ENCODE peak calls at places on chromosomes 5 and 9, in seven cellular contexts. P, R, G, K, Q, S and O are unnamed samples.

GRCh38 chr5:173640166-173640804 is 23.8 kb upstream of the BOD1 start:
- DNase-seq in Q (no peak), P (no peak), R (no peak), K (no peak), S (no peak), G (no peak), O (no peak)

GRCh38 chr5:420632-421286 is 22.2 kb upstream of the EXOC3 start:
- DNase-seq in P (no peak), Q (no peak), R (no peak), G (no peak), S (no peak), K (no peak), O (no peak)

GRCh38 chr5:167524941-167525485 is 766.4 kb upstream of the WWC1 start:
- DNase-seq in R (peak; percentile 21), S (no peak), K (no peak), Q (no peak), P (no peak), G (no peak), O (no peak)

GRCh38 chr9:70601000-70601929 is 186.8 kb upstream of the KLF9 start:
- DNase-seq in R (peak; percentile 88), Q (no peak), K (peak; percentile 94), S (peak; percentile 88), P (peak; percentile 100), G (peak; percentile 74), O (peak; percentile 100)

GRCh38 chr5:159199780-159200179 is 9.6 kb downstream of the RNF145 start:
- DNase-seq in K (no peak), R (no peak), G (no peak), Q (no peak), S (no peak), P (no peak), O (no peak)

GRCh38 chr5:1203968-1204692 is 2.7 kb downstream of the SLC6A19 start:
- DNase-seq in Q (no peak), K (no peak), G (no peak), P (no peak), R (no peak), S (no peak), O (no peak)

GRCh38 chr9:129140397-129141065 is 29.3 kb downstream of the PTPA start:
- DNase-seq in G (no peak), S (peak; percentile 53), K (peak; percentile 64), P (peak; percentile 57), R (peak; percentile 77), Q (peak; percentile 43), O (peak; percentile 37)

GRCh38 chr9:114504341-114505186 is 709 bp downstream of the WHRN start:
- DNase-seq in Q (peak; percentile 37), G (no peak), S (peak; percentile 77), R (peak; percentile 34), P (peak; percentile 23), K (peak; percentile 46), O (peak; percentile 49)

GRCh38 chr9:86286278-86286677 is 3.9 kb upstream of the ISCA1 start:
- DNase-seq in S (no peak), P (no peak), G (no peak), Q (no peak), R (no peak), K (no peak), O (no peak)

GRCh38 chr9:130370226-130370625 is 74.5 kb upstream of the ASS1 start:
- DNase-seq in K (no peak), Q (no peak), R (no peak), S (no peak), P (no peak), G (no peak), O (no peak)

GRCh38 chr9:91354846-91355245 is 6.9 kb downstream of the AUH start:
- DNase-seq in K (no peak), S (no peak), G (no peak), Q (no peak), P (no peak), R (no peak), O (no peak)

GRCh38 chr9:86945868-86946711 is 1.2 kb downstream of the GAS1 start:
- DNase-seq in P (peak; percentile 72), S (peak; percentile 67), Q (peak; percentile 71), R (peak; percentile 84), K (peak; percentile 31), G (peak; percentile 3), O (peak; percentile 62)

GRCh38 chr9:136437839-136438547 is 1.7 kb downstream of the INPP5E start:
- DNase-seq in G (no peak), R (peak; percentile 29), K (no peak), P (peak; percentile 45), S (no peak), Q (no peak), O (peak; percentile 30)

GRCh38 chr9:126275386-126276001 is 51.1 kb upstream of the MVB12B start:
- DNase-seq in K (no peak), Q (no peak), R (no peak), P (peak; percentile 48), G (no peak), S (no peak), O (peak; percentile 57)

GRCh38 chr9:121758693-121759092 is 107.3 kb downstream of the DAB2IP start:
- DNase-seq in K (no peak), Q (no peak), S (no peak), P (no peak), R (no peak), G (no peak), O (no peak)

GRCh38 chr9:110890416-110890815 is 147.9 kb downstream of the LPAR1 start:
- DNase-seq in P (peak; percentile 40), G (no peak), Q (no peak), K (no peak), R (no peak), S (no peak), O (no peak)

GRCh38 chr5:127950707-127951356 is 132.7 kb upstream of the SLC12A2 start:
- DNase-seq in R (no peak), Q (no peak), K (no peak), P (peak; percentile 79), S (no peak), G (no peak), O (no peak)

GRCh38 chr5:37954561-37954960 is 114.7 kb upstream of the GDNF start:
- DNase-seq in S (no peak), K (no peak), Q (no peak), G (no peak), R (peak; percentile 36), P (no peak), O (no peak)

GRCh38 chr9:71830929-71831328 is 62.6 kb upstream of the CEMIP2 start:
- DNase-seq in K (no peak), G (no peak), P (no peak), R (no peak), Q (no peak), S (no peak), O (peak; percentile 2)

GRCh38 chr5:103446813-103447212 is 115.8 kb downstream of the NUDT12 start:
- DNase-seq in Q (no peak), P (no peak), S (no peak), K (no peak), R (no peak), G (no peak), O (no peak)

GRCh38 chr9:91162784-91163440 is 198.8 kb downstream of the AUH start:
- DNase-seq in K (no peak), S (peak; percentile 36), G (no peak), P (no peak), R (peak; percentile 22), Q (peak; percentile 29), O (peak; percentile 20)

GRCh38 chr5:95543017-95543705 is 11.6 kb downstream of the SKIC3 start:
- DNase-seq in S (no peak), P (peak; percentile 34), G (no peak), R (no peak), K (no peak), Q (no peak), O (no peak)

GRCh38 chr9:132798817-132799790 is 79.0 kb downstream of the AK8 start:
- DNase-seq in S (peak; percentile 75), R (no peak), Q (no peak), G (no peak), K (peak; percentile 74), P (no peak), O (no peak)

GRCh38 chr5:152372875-152373274 is 32.2 kb downstream of the NMUR2 start:
- DNase-seq in Q (no peak), S (no peak), R (no peak), G (no peak), P (no peak), K (no peak), O (no peak)

GRCh38 chr5:122327110-122327509 is 15.1 kb downstream of the SNCAIP start:
- DNase-seq in P (no peak), S (no peak), Q (no peak), R (no peak), G (no peak), K (peak; percentile 43), O (no peak)

GRCh38 chr5:107478068-107478641 is 192.6 kb downstream of the EFNA5 start:
- DNase-seq in Q (no peak), P (no peak), K (no peak), R (peak; percentile 73), S (no peak), G (no peak), O (no peak)

GRCh38 chr9:77876091-77876490 is 155.5 kb downstream of the GNAQ start:
- DNase-seq in P (peak; percentile 79), Q (no peak), S (no peak), R (no peak), G (no peak), K (no peak), O (peak; percentile 44)

GRCh38 chr9:127446720-127447415 is 4.3 kb downstream of the RPL12 start:
- DNase-seq in K (no peak), G (no peak), R (no peak), Q (no peak), S (no peak), P (no peak), O (no peak)

GRCh38 chr5:95861221-95861857 is 38.8 kb upstream of the GLRX start:
- DNase-seq in Q (no peak), P (peak; percentile 99), R (peak; percentile 98), K (peak; percentile 10), G (no peak), S (peak; percentile 56), O (peak; percentile 97)

GRCh38 chr9:109742759-109743388 is 37.1 kb upstream of the PALM2AKAP2 start:
- DNase-seq in K (no peak), P (peak; percentile 31), G (no peak), S (no peak), R (no peak), Q (no peak), O (peak; percentile 70)

GRCh38 chr5:77101298-77101697 is 14.2 kb upstream of the ZBED3 start:
- DNase-seq in K (no peak), S (no peak), Q (no peak), R (peak; percentile 80), P (peak; percentile 48), G (no peak), O (peak; percentile 70)

GRCh38 chr5:131373265-131373664 is 109.4 kb downstream of the CDC42SE2 start:
- DNase-seq in P (no peak), Q (no peak), S (no peak), G (no peak), R (no peak), K (no peak), O (no peak)

GRCh38 chr5:59133801-59134261 is 551.0 kb downstream of the RAB3C start:
- DNase-seq in K (no peak), S (no peak), P (peak; percentile 80), Q (no peak), R (no peak), G (no peak), O (peak; percentile 61)

GRCh38 chr5:76960004-76960625 is 7.3 kb downstream of the CRHBP start:
- DNase-seq in K (no peak), G (no peak), Q (no peak), S (no peak), R (no peak), P (peak; percentile 9), O (peak; percentile 66)

GRCh38 chr9:16268037-16269010 is 602.1 kb downstream of the BNC2 start:
- DNase-seq in S (no peak), G (no peak), Q (no peak), P (peak; percentile 13), K (no peak), R (no peak), O (no peak)

GRCh38 chr5:148733601-148734438 is 79.5 kb upstream of the HTR4 start:
- DNase-seq in P (peak; percentile 90), K (peak; percentile 82), G (no peak), R (peak; percentile 86), Q (peak; percentile 61), S (peak; percentile 77), O (peak; percentile 60)

GRCh38 chr9:3576358-3576757 is 50.6 kb upstream of the RFX3 start:
- DNase-seq in Q (no peak), S (no peak), K (no peak), R (no peak), G (no peak), P (no peak), O (no peak)

GRCh38 chr9:108565651-108566378 is 290.0 kb downstream of the ACTL7B start:
- DNase-seq in P (peak; percentile 95), K (peak; percentile 85), G (no peak), S (peak; percentile 54), Q (no peak), R (peak; percentile 92), O (peak; percentile 67)